ENCODE peak calls at places on chromosome 21, in seven cellular contexts. One of them, this sample, is unnamed.

GRCh38 chr21:32184059-32184458 is 94.8 kb downstream of the MIS18A start:
- DNase-seq in endothelial cell: no peak
- DNase-seq in OCI-LY7: no peak
- DNase-seq in progenitor cell of endocrine pancreas: no peak
- DNase-seq in astrocyte of the cerebellum: no peak
- DNase-seq in A673: peak
- DNase-seq in endodermal cell: peak
- DNase-seq in this sample: no peak

GRCh38 chr21:45981154-45981606 is 390 bp upstream of the COL6A1 start:
- DNase-seq in astrocyte of the cerebellum: peak
- DNase-seq in endodermal cell: peak
- DNase-seq in endothelial cell: peak
- DNase-seq in OCI-LY7: peak
- DNase-seq in A673: peak
- DNase-seq in progenitor cell of endocrine pancreas: peak
- DNase-seq in this sample: peak

GRCh38 chr21:39690454-39690853 is 54.5 kb upstream of the IGSF5 start:
- DNase-seq in progenitor cell of endocrine pancreas: no peak
- DNase-seq in A673: no peak
- DNase-seq in OCI-LY7: no peak
- DNase-seq in endodermal cell: peak
- DNase-seq in endothelial cell: no peak
- DNase-seq in astrocyte of the cerebellum: no peak
- DNase-seq in this sample: no peak

GRCh38 chr21:33434770-33435360 is 31.7 kb downstream of the IFNGR2 start:
- DNase-seq in OCI-LY7: peak
- DNase-seq in astrocyte of the cerebellum: peak
- DNase-seq in endodermal cell: no peak
- DNase-seq in endothelial cell: no peak
- DNase-seq in A673: no peak
- DNase-seq in progenitor cell of endocrine pancreas: no peak
- DNase-seq in this sample: peak

GRCh38 chr21:14836950-14837349 is 227.8 kb downstream of the NRIP1 start:
- DNase-seq in endodermal cell: no peak
- DNase-seq in A673: no peak
- DNase-seq in astrocyte of the cerebellum: no peak
- DNase-seq in OCI-LY7: no peak
- DNase-seq in progenitor cell of endocrine pancreas: no peak
- DNase-seq in endothelial cell: no peak
- DNase-seq in this sample: no peak

GRCh38 chr21:15174923-15175322 is 110.1 kb upstream of the NRIP1 start:
- DNase-seq in A673: no peak
- DNase-seq in endothelial cell: no peak
- DNase-seq in endodermal cell: no peak
- DNase-seq in progenitor cell of endocrine pancreas: no peak
- DNase-seq in astrocyte of the cerebellum: no peak
- DNase-seq in OCI-LY7: no peak
- DNase-seq in this sample: no peak

GRCh38 chr21:39504230-39504629 is 52.5 kb downstream of the SH3BGR start:
- DNase-seq in endothelial cell: no peak
- DNase-seq in astrocyte of the cerebellum: no peak
- DNase-seq in endodermal cell: no peak
- DNase-seq in A673: no peak
- DNase-seq in progenitor cell of endocrine pancreas: no peak
- DNase-seq in OCI-LY7: no peak
- DNase-seq in this sample: no peak

GRCh38 chr21:14683021-14683420 is 136.9 kb upstream of the SAMSN1 start:
- DNase-seq in A673: no peak
- DNase-seq in progenitor cell of endocrine pancreas: no peak
- DNase-seq in astrocyte of the cerebellum: no peak
- DNase-seq in OCI-LY7: no peak
- DNase-seq in endothelial cell: no peak
- DNase-seq in endodermal cell: no peak
- DNase-seq in this sample: no peak

GRCh38 chr21:27511241-27511640 is 544.4 kb upstream of the ADAMTS5 start:
- DNase-seq in endothelial cell: no peak
- DNase-seq in astrocyte of the cerebellum: no peak
- DNase-seq in progenitor cell of endocrine pancreas: no peak
- DNase-seq in A673: no peak
- DNase-seq in OCI-LY7: no peak
- DNase-seq in endodermal cell: no peak
- DNase-seq in this sample: no peak

GRCh38 chr21:15063081-15063820 is 1.5 kb downstream of the NRIP1 start:
- DNase-seq in progenitor cell of endocrine pancreas: no peak
- DNase-seq in endothelial cell: no peak
- DNase-seq in OCI-LY7: no peak
- DNase-seq in A673: no peak
- DNase-seq in endodermal cell: peak
- DNase-seq in astrocyte of the cerebellum: no peak
- DNase-seq in this sample: peak

GRCh38 chr21:22115746-22116145 is 1117.5 kb downstream of the NCAM2 start:
- DNase-seq in endothelial cell: no peak
- DNase-seq in endodermal cell: no peak
- DNase-seq in progenitor cell of endocrine pancreas: no peak
- DNase-seq in astrocyte of the cerebellum: no peak
- DNase-seq in OCI-LY7: no peak
- DNase-seq in A673: no peak
- DNase-seq in this sample: no peak

DNA sequence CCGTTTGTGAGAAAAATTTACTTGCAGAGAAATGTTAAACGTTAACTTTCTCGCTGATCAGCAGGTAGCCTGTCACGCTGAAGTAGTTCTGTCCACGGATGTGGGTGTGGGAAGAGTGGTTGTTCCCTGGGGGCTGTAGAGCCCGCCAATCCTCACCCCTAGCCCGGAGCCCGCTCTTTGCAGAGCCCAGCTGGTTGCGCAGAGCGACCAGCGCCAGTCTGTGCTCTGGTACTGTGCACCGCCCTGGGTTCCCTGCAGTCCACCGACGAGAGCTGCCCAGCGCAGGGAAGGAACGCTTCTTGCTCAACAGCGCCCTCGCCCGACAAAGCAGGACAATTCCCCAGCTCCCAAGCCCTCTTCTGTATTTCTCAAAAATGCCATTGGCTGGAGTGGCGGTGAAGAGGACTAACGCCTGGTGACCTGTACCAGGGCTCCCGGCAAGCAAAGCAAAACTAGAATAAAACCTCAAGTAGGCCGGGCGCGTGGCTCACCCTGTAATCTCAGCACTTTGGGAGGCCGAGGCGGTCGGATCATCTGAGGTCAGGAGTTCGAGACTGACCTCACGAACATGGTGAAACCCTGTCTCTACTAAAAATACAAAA is 3.3 kb downstream of the RIPPLY3 start:
- DNase-seq in endothelial cell: peak
- DNase-seq in endodermal cell: peak
- DNase-seq in A673: peak
- DNase-seq in progenitor cell of endocrine pancreas: peak
- DNase-seq in astrocyte of the cerebellum: peak
- DNase-seq in OCI-LY7: peak
- DNase-seq in this sample: peak
- TF ChIP-seq CTCF in endothelial cell: peak
- TF ChIP-seq CTCF in endodermal cell: peak
- TF ChIP-seq CTCF in A673: peak
- TF ChIP-seq CTCF in progenitor cell of endocrine pancreas: peak
- TF ChIP-seq CTCF in astrocyte of the cerebellum: peak
- TF ChIP-seq CTCF in OCI-LY7: peak
- TF ChIP-seq CTCF in this sample: peak

GRCh38 chr21:29360799-29361765 is 62.4 kb downstream of the BACH1 start:
- DNase-seq in astrocyte of the cerebellum: no peak
- DNase-seq in progenitor cell of endocrine pancreas: no peak
- DNase-seq in endothelial cell: no peak
- DNase-seq in A673: no peak
- DNase-seq in OCI-LY7: peak
- DNase-seq in endodermal cell: no peak
- DNase-seq in this sample: no peak
- TF ChIP-seq CTCF in astrocyte of the cerebellum: peak
- TF ChIP-seq CTCF in progenitor cell of endocrine pancreas: peak
- TF ChIP-seq CTCF in endothelial cell: no peak
- TF ChIP-seq CTCF in A673: peak
- TF ChIP-seq CTCF in OCI-LY7: peak
- TF ChIP-seq CTCF in endodermal cell: peak
- TF ChIP-seq CTCF in this sample: no peak

GRCh38 chr21:34513109-34513675 is 1.2 kb upstream of the KCNE1 start:
- DNase-seq in A673: no peak
- DNase-seq in progenitor cell of endocrine pancreas: no peak
- DNase-seq in endothelial cell: no peak
- DNase-seq in OCI-LY7: no peak
- DNase-seq in endodermal cell: no peak
- DNase-seq in astrocyte of the cerebellum: no peak
- DNase-seq in this sample: no peak

GRCh38 chr21:34511154-34511553 is 856 bp downstream of the KCNE1 start:
- DNase-seq in progenitor cell of endocrine pancreas: no peak
- DNase-seq in endodermal cell: no peak
- DNase-seq in OCI-LY7: no peak
- DNase-seq in A673: no peak
- DNase-seq in astrocyte of the cerebellum: no peak
- DNase-seq in endothelial cell: no peak
- DNase-seq in this sample: no peak

GRCh38 chr21:34510148-34511142 is 1.6 kb downstream of the KCNE1 start:
- DNase-seq in progenitor cell of endocrine pancreas: peak
- DNase-seq in A673: peak
- DNase-seq in endothelial cell: peak
- DNase-seq in endodermal cell: peak
- DNase-seq in astrocyte of the cerebellum: no peak
- DNase-seq in OCI-LY7: peak
- DNase-seq in this sample: peak

GRCh38 chr21:34511787-34512451 is at the start of gene KCNE1:
- DNase-seq in endodermal cell: no peak
- DNase-seq in OCI-LY7: no peak
- DNase-seq in endothelial cell: no peak
- DNase-seq in astrocyte of the cerebellum: no peak
- DNase-seq in progenitor cell of endocrine pancreas: no peak
- DNase-seq in A673: no peak
- DNase-seq in this sample: no peak

DNA sequence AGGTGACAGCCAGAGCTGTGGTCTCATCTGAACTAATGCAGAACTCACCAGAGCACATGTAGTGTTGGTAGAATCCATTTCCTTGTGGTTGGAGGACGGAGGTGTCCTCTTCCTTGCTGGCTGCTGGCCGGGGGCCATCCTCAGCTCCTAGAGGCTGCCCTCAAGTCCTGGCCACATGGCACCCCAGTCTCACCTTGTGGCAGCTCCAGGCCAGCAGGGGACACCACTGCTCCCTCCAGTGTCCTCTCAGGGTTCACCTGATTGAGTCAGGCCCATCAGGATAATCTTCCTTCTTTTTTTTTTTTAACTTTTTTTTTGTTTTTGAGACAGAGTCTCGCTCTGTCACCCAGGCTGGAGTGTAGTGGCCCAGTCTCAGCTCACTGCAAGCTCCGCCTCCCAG is 2.9 kb downstream of the KCNE1 start:
- DNase-seq in OCI-LY7: no peak
- DNase-seq in A673: no peak
- DNase-seq in progenitor cell of endocrine pancreas: no peak
- DNase-seq in astrocyte of the cerebellum: no peak
- DNase-seq in endothelial cell: no peak
- DNase-seq in endodermal cell: no peak
- DNase-seq in this sample: peak
- TF ChIP-seq CTCF in OCI-LY7: no peak
- TF ChIP-seq CTCF in A673: no peak
- TF ChIP-seq CTCF in progenitor cell of endocrine pancreas: no peak
- TF ChIP-seq CTCF in astrocyte of the cerebellum: peak
- TF ChIP-seq CTCF in endothelial cell: no peak
- TF ChIP-seq CTCF in endodermal cell: peak
- TF ChIP-seq CTCF in this sample: peak

DNA sequence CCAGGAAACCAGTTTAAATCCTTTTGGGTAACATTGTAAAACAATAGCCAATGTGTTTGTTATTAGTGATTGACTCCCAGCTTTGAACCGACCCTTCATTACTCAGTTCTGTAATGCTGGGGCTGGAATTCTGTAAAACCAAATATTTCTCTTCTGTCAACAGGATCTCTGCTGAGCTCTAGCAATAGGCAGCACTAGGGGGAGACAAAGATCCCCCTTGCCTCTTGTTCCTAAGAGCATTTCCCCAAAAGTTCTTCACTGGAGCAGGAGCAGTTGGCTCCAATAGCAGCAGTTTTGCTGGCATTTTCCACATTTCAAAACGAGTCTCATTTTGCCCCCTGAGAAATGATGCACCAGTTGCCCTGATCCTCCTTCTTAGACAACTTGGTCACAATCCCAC is 1671.1 kb downstream of the MRPL39 start:
- DNase-seq in A673: peak
- DNase-seq in OCI-LY7: no peak
- DNase-seq in progenitor cell of endocrine pancreas: no peak
- DNase-seq in endodermal cell: peak
- DNase-seq in astrocyte of the cerebellum: peak
- DNase-seq in endothelial cell: no peak
- DNase-seq in this sample: no peak
- TF ChIP-seq CTCF in A673: peak
- TF ChIP-seq CTCF in OCI-LY7: peak
- TF ChIP-seq CTCF in progenitor cell of endocrine pancreas: peak
- TF ChIP-seq CTCF in endodermal cell: peak
- TF ChIP-seq CTCF in astrocyte of the cerebellum: peak
- TF ChIP-seq CTCF in endothelial cell: no peak
- TF ChIP-seq CTCF in this sample: peak

GRCh38 chr21:43775795-43776430 is at the start of gene CSTB:
- DNase-seq in endodermal cell: peak
- DNase-seq in astrocyte of the cerebellum: no peak
- DNase-seq in progenitor cell of endocrine pancreas: peak
- DNase-seq in A673: peak
- DNase-seq in endothelial cell: peak
- DNase-seq in OCI-LY7: peak
- DNase-seq in this sample: peak
- TF ChIP-seq CTCF in endodermal cell: peak
- TF ChIP-seq CTCF in astrocyte of the cerebellum: no peak
- TF ChIP-seq CTCF in progenitor cell of endocrine pancreas: peak
- TF ChIP-seq CTCF in A673: no peak
- TF ChIP-seq CTCF in endothelial cell: no peak
- TF ChIP-seq CTCF in OCI-LY7: peak
- TF ChIP-seq CTCF in this sample: no peak

GRCh38 chr21:44898011-44898493 is 22.6 kb downstream of the ITGB2 start:
- DNase-seq in astrocyte of the cerebellum: no peak
- DNase-seq in OCI-LY7: no peak
- DNase-seq in endothelial cell: no peak
- DNase-seq in progenitor cell of endocrine pancreas: no peak
- DNase-seq in A673: no peak
- DNase-seq in endodermal cell: no peak
- DNase-seq in this sample: no peak
- TF ChIP-seq CTCF in astrocyte of the cerebellum: no peak
- TF ChIP-seq CTCF in OCI-LY7: no peak
- TF ChIP-seq CTCF in endothelial cell: no peak
- TF ChIP-seq CTCF in progenitor cell of endocrine pancreas: no peak
- TF ChIP-seq CTCF in A673: no peak
- TF ChIP-seq CTCF in endodermal cell: no peak
- TF ChIP-seq CTCF in this sample: no peak

DNA sequence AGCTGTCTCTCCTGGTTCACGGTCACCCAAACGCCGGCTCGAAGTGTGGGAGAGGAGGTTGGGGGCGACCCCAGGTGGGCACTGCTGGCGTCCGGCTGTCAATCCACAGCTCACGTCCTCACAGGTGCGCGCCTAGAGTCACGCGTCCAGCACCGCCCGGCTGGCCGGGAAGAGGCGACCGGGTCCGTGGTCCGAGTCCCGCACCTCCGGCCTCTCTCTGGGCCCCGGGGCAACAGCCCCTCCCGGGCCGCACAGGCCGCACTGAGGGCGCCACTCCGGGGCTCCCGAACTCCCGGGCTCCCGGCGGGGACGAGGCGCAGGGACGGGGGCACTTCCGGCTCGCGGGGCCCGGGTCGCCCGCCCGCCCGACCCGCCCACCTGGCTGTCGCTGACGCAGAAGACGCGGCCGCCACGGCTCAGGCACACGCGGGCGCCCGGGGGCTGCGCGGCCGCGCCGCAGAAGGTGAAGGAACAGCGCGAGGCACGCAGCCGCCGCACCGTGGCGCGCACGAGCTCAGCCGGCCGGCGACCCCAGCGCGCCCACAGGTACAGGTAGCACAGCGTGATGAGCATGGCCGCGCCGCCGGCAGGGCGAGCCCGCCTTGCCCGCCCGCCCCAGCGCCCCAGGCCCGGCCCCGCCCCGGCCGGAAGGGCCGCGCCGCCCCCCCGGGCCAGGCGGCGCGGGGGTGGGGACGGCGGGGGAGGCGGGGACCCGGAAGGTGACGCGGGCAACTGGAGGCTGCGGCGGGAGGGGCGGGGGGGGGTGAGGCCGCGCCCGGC is at the start of gene HLCS:
- DNase-seq in endodermal cell: peak
- DNase-seq in progenitor cell of endocrine pancreas: peak
- DNase-seq in endothelial cell: peak
- DNase-seq in A673: peak
- DNase-seq in astrocyte of the cerebellum: no peak
- DNase-seq in OCI-LY7: peak
- DNase-seq in this sample: peak
- TF ChIP-seq CTCF in endodermal cell: peak
- TF ChIP-seq CTCF in progenitor cell of endocrine pancreas: peak
- TF ChIP-seq CTCF in endothelial cell: peak
- TF ChIP-seq CTCF in A673: no peak
- TF ChIP-seq CTCF in astrocyte of the cerebellum: no peak
- TF ChIP-seq CTCF in OCI-LY7: no peak
- TF ChIP-seq CTCF in this sample: peak

This sample was measured in GM20000.